ENCODE peak calls at places on chromosome 7, in seven cellular contexts. U is cardiac fibroblast; D is cardiac muscle cell; I is GM20000; W is CD4-positive, alpha-beta T cell; G is hepatocyte; P is activated B cell treated with CpG ODN at 0.5 μM for 24 hours. N is an unnamed sample.

GRCh38 chr7:105940111-105940510 is 23.0 kb upstream of the CDHR3 start:
- DNase-seq in U (no peak), D (no peak), I (no peak), W (no peak), G (peak; percentile 32), P (no peak), N (no peak)

GRCh38 chr7:110637252-110637651 is 453.7 kb upstream of the LRRN3 start:
- DNase-seq in U (no peak), D (no peak), I (no peak), W (no peak), G (no peak), P (no peak), N (no peak)

GRCh38 chr7:21256310-21256877 is 171.5 kb upstream of the SP4 start:
- DNase-seq in U (peak; percentile 73), D (peak; percentile 57), I (peak; percentile 17), W (peak; percentile 3), G (peak; percentile 58), P (no peak), N (no peak)

GRCh38 chr7:38222481-38223096 is 44.5 kb downstream of the STARD3NL start:
- DNase-seq in U (peak; percentile 78), D (peak; percentile 72), I (peak; percentile 54), W (no peak), G (peak; percentile 74), P (no peak), N (no peak)

GRCh38 chr7:2487586-2488271 is 11.5 kb upstream of the GRIFIN start:
- DNase-seq in U (peak; percentile 27), D (no peak), I (no peak), W (no peak), G (no peak), P (no peak), N (no peak)

GRCh38 chr7:134446923-134447322 is 12.0 kb downstream of the AKR1B1 start:
- DNase-seq in U (no peak), D (no peak), I (no peak), W (no peak), G (no peak), P (no peak), N (no peak)

GRCh38 chr7:100545636-100546128 is 6.7 kb downstream of the AGFG2 start:
- DNase-seq in U (peak; percentile 93), D (peak; percentile 91), I (peak; percentile 69), W (peak; percentile 43), G (peak; percentile 86), P (no peak), N (no peak)

GRCh38 chr7:24858108-24858977 is 101.1 kb upstream of the GSDME start:
- DNase-seq in U (no peak), D (no peak), I (no peak), W (no peak), G (no peak), P (no peak), N (no peak)

GRCh38 chr7:47498229-47499056 is 83.5 kb downstream of the TNS3 start:
- DNase-seq in U (no peak), D (no peak), I (no peak), W (no peak), G (no peak), P (no peak), N (peak; percentile 30)

GRCh38 chr7:88226886-88227516 is 7.2 kb upstream of the SRI start:
- DNase-seq in U (peak; percentile 84), D (peak; percentile 77), I (no peak), W (no peak), G (peak; percentile 76), P (no peak), N (no peak)

GRCh38 chr7:63233881-63234280 is 764.8 kb upstream of the ZNF722 start:
- DNase-seq in U (no peak), D (no peak), I (no peak), W (no peak), G (no peak), P (no peak), N (no peak)

GRCh38 chr7:134350682-134351081 is 34.0 kb upstream of the SLC35B4 start:
- DNase-seq in U (no peak), D (no peak), I (no peak), W (no peak), G (no peak), P (no peak), N (no peak)

DNA sequence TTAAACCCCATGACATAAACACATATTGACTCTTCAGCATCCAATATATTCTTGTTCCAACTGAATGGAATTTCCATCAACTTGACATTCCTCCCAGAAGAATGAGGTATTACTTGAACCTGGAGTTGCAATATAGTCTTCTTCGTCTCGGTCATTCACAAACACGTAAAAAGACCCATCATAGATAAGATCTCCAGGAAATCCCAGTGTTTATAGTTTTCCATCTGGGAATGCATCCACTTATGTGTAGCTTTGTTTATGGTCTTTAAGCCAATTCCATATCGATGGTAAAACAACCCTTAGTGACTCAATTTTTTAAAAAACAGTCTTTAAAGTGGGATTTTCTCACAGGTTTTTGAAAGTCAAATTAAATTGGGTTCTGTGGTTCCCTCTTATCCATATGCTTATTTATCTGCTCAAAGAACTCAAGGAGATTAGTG is 85.8 kb downstream of the TBXAS1 start:
- DNase-seq in U (no peak), D (no peak), I (no peak), W (no peak), G (no peak), P (no peak), N (no peak)
- TF ChIP-seq CTCF in U (no peak), D (no peak), I (no peak), W (no peak), G (no peak), P (no peak), N (no peak)

DNA sequence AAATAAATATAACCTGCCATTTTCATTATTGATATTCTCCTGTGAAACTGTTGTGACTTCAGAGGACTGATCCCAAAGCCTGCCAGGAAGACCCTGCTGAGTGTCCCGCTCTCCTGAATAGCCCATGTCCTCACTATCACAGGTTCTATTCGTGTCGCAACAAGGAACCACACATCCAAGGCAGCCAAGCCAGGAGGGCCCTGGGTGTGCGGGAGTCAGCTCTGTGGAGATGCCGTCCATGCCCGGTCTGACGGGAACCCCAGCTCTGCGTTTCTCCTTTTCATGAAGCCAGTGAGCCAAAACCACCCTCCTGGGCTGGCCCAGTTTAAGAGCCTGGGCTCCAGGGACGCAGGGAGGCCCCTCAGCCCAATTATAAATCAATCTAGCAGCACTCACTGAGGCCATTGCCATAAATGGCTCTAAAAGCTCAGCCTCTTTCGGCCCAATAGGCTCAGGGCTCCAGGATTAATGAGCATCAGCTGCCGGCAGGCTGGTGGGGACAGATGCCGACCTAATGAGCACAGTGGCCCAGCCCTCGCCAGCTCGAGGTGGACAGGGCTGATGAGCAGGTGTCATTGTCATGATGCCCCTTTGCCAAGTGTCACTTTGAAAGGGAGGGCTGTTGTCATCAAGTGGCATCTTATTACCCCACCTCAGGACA is 177.9 kb downstream of the PLXNA4 start:
- DNase-seq in U (no peak), D (no peak), I (no peak), W (no peak), G (no peak), P (no peak), N (no peak)
- TF ChIP-seq CTCF in U (no peak), D (no peak), I (no peak), W (no peak), G (no peak), P (no peak), N (no peak)

GRCh38 chr7:26515462-26515861 is 223.8 kb downstream of the SNX10 start:
- DNase-seq in U (no peak), D (no peak), I (no peak), W (no peak), G (no peak), P (no peak), N (no peak)
- TF ChIP-seq CTCF in U (no peak), D (no peak), I (no peak), W (no peak), G (no peak), P (no peak), N (no peak)

GRCh38 chr7:121120921-121121320 is 132.4 kb downstream of the CPED1 start:
- DNase-seq in U (no peak), D (no peak), I (no peak), W (no peak), G (no peak), P (no peak), N (no peak)
- TF ChIP-seq CTCF in U (no peak), D (no peak), I (no peak), W (no peak), G (no peak), P (no peak), N (no peak)

GRCh38 chr7:155790666-155791065 is 21.6 kb downstream of the SHH start:
- DNase-seq in U (no peak), D (no peak), I (no peak), W (no peak), G (no peak), P (no peak), N (no peak)
- TF ChIP-seq CTCF in U (no peak), D (no peak), I (no peak), W (no peak), G (no peak), P (no peak), N (no peak)

DNA sequence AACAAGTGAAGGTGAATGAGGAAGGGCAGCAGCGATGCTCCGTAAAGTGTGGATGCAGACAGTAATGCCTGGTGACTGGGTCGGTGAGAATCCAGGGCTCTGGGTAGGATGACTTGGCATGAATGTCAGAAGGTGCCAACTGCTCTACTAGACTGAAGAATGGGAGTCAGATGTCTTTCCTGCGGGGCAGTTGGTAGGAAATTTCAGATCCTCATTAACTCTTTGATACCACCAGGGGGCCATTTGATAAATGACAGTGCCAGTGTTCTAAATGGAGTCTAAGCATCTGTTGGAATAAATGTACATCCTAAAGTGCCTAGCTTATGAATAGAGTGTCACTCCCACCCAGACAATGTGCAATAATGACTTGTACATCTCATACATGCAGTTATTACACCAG is 462.0 kb downstream of the GRM8 start:
- DNase-seq in U (no peak), D (no peak), I (no peak), W (no peak), G (no peak), P (no peak), N (no peak)
- TF ChIP-seq CTCF in U (no peak), D (no peak), I (no peak), W (no peak), G (no peak), P (no peak), N (no peak)